ENCODE peak calls at places on chromosomes 6 and 20, in six cellular contexts. Q is aorta, Y is IMR-90, A is fibroblast of gingiva, G is heart left ventricle, I is cardiac septum. R is an unnamed sample.

GRCh38 chr6:15892369-15892768 is 229.5 kb upstream of the DTNBP1 start:
- DNase-seq in Y (no peak), G (no peak), I (no peak), Q (no peak), A (peak), R (peak)

GRCh38 chr20:37543828-37544227 is 16.2 kb upstream of the BLCAP start:
- DNase-seq in Y (peak), Q (no peak), G (no peak), A (peak), I (no peak), R (peak)

GRCh38 chr20:58790440-58790839 is 60.3 kb downstream of the GNAS-AS1 start:
- DNase-seq in G (no peak), Q (no peak), I (peak), A (no peak), Y (no peak), R (no peak)

GRCh38 chr6:53476979-53477378 is 67.9 kb downstream of the GCLC start:
- DNase-seq in G (no peak), A (no peak), Y (no peak), I (no peak), Q (no peak), R (peak)

GRCh38 chr6:94254689-94255088 is 835.3 kb upstream of the EPHA7 start:
- DNase-seq in Y (no peak), G (no peak), Q (no peak), I (no peak), A (no peak), R (peak)

GRCh38 chr20:32636278-32636677 is 37.5 kb downstream of the C20orf203 start:
- DNase-seq in Y (peak), G (no peak), I (no peak), Q (no peak), A (no peak), R (no peak)

GRCh38 chr6:125363010-125363359 is 61.2 kb upstream of the HDDC2 start:
- DNase-seq in Y (peak), G (no peak), Q (peak), I (no peak), A (peak), R (peak)

GRCh38 chr6:84762220-84762940 is 2.0 kb downstream of the TBX18 start:
- DNase-seq in Y (no peak), A (peak), G (peak), I (no peak), Q (peak), R (peak)

GRCh38 chr6:34520645-34521462 is 35.3 kb downstream of the SPDEF start:
- DNase-seq in Q (peak), A (no peak), Y (no peak), I (no peak), G (no peak), R (no peak)

GRCh38 chr6:39088331-39088730 is 26.7 kb downstream of the SAYSD1 start:
- DNase-seq in I (no peak), G (peak), A (peak), Q (peak), Y (peak), R (peak)

GRCh38 chr6:137978252-137978896 is 111.3 kb downstream of the TNFAIP3 start:
- DNase-seq in Q (no peak), I (no peak), Y (no peak), G (no peak), A (no peak), R (no peak)

GRCh38 chr6:5851261-5851757 is 155.4 kb downstream of the NRN1 start:
- DNase-seq in A (peak), I (no peak), Y (no peak), G (peak), Q (peak), R (no peak)

GRCh38 chr20:17680128-17680835 is 1.8 kb downstream of the RRBP1 start:
- DNase-seq in Y (peak), I (peak), G (peak), Q (peak), A (peak), R (peak)

GRCh38 chr6:14441371-14441781 is 323.8 kb downstream of the CD83 start:
- DNase-seq in G (peak), Y (peak), I (no peak), Q (no peak), A (peak), R (no peak)

GRCh38 chr6:136719280-136720044 is 72.8 kb downstream of the MAP3K5 start:
- DNase-seq in G (no peak), Y (peak), I (no peak), A (peak), Q (no peak), R (no peak)

GRCh38 chr20:15708984-15709598 is 864.2 kb downstream of the KIF16B start:
- DNase-seq in A (no peak), G (peak), Y (no peak), I (no peak), Q (peak), R (peak)